ENCODE peak calls at places on chromosomes 6 and 20, in five cellular contexts. Z, L, U, N and Q are unnamed samples.

GRCh38 chr20:38221041-38221589 is 39.4 kb downstream of the KIAA1755 start:
- DNase-seq in L (peak), N (peak), U (peak), Z (peak), Q (peak)

GRCh38 chr6:32816746-32817204 is at the start of gene HLA-DOB:
- DNase-seq in U (no peak), Z (no peak), L (peak), N (no peak), Q (no peak)

GRCh38 chr20:41072099-41072798 is 43.6 kb downstream of the TOP1 start:
- DNase-seq in N (no peak), L (no peak), Z (no peak), U (peak), Q (no peak)

GRCh38 chr20:45320948-45321595 is 13.0 kb upstream of the MATN4 start:
- DNase-seq in U (peak), L (no peak), N (no peak), Z (no peak), Q (no peak)

GRCh38 chr20:38168791-38169589 is 3.9 kb upstream of the TGM2 start:
- DNase-seq in N (no peak), L (no peak), Z (no peak), U (no peak), Q (peak)

GRCh38 chr6:4909063-4909645 is 94.7 kb downstream of the RPP40 start:
- DNase-seq in U (no peak), L (no peak), N (no peak), Z (no peak), Q (no peak)

GRCh38 chr6:68059894-68060293 is 575.2 kb upstream of the ADGRB3 start:
- DNase-seq in U (no peak), N (no peak), Z (no peak), L (no peak), Q (no peak)

GRCh38 chr6:66522864-66523263 is 815.8 kb upstream of the EYS start:
- DNase-seq in Z (no peak), U (no peak), L (no peak), N (no peak), Q (no peak)

GRCh38 chr6:5054427-5054873 is 30.7 kb upstream of the PPP1R3G start:
- DNase-seq in Z (no peak), L (no peak), N (no peak), U (no peak), Q (no peak)

GRCh38 chr6:148811472-148811871 is 64.6 kb downstream of the UST start:
- DNase-seq in N (no peak), L (no peak), U (no peak), Z (no peak), Q (no peak)

GRCh38 chr20:56440346-56441007 is 27.9 kb upstream of the RTF2 start:
- DNase-seq in L (no peak), U (no peak), Z (peak), N (no peak), Q (no peak)

GRCh38 chr6:97963148-97963680 is 680.2 kb upstream of the MMS22L start:
- DNase-seq in L (no peak), N (no peak), U (no peak), Z (no peak), Q (no peak)

GRCh38 chr6:111841822-111842221 is 31.4 kb downstream of the FYN start:
- DNase-seq in N (no peak), L (no peak), Z (no peak), U (no peak), Q (peak)

GRCh38 chr6:34243901-34244884 is 4.6 kb downstream of the SMIM29 start:
- DNase-seq in N (peak), U (no peak), L (peak), Z (no peak), Q (peak)

GRCh38 chr6:166438211-166438861 is 55.6 kb upstream of the MPC1 start:
- DNase-seq in U (no peak), N (no peak), Z (no peak), L (no peak), Q (no peak)

GRCh38 chr6:97462031-97462430 is 179.0 kb upstream of the MMS22L start:
- DNase-seq in L (no peak), N (no peak), U (no peak), Z (no peak), Q (no peak)

GRCh38 chr20:56358600-56359211 is at the start of gene FAM210B:
- DNase-seq in N (peak), Z (peak), L (peak), U (peak), Q (peak)

GRCh38 chr6:93550551-93551276 is 131.4 kb upstream of the EPHA7 start:
- DNase-seq in Z (no peak), L (no peak), N (no peak), U (no peak), Q (no peak)